ENCODE peak calls at places on chromosome 9, in six cellular contexts. C is choroid plexus epithelial cell, X is adrenal gland, T is BJ, W is psoas muscle, I is IMR-90. R is an unnamed sample.

GRCh38 chr9:117945286-117945685 is 241.1 kb downstream of the TLR4 start:
- DNase-seq in W (no peak), C (no peak), I (no peak), X (no peak), T (no peak), R (no peak)

GRCh38 chr9:37031081-37031480 is 3.0 kb downstream of the PAX5 start:
- DNase-seq in X (no peak), W (no peak), I (no peak), C (no peak), T (no peak), R (no peak)

GRCh38 chr9:127987103-127987614 is 6.4 kb upstream of the EEIG1 start:
- DNase-seq in T (no peak), I (no peak), C (no peak), X (peak), W (peak), R (peak)

GRCh38 chr9:131190191-131190590 is 64.8 kb downstream of the NUP214 start:
- DNase-seq in W (no peak), T (no peak), I (no peak), X (no peak), C (no peak), R (no peak)

GRCh38 chr9:109880276-109881169 is 100.5 kb downstream of the PALM2AKAP2 start:
- DNase-seq in X (no peak), W (no peak), I (peak), T (no peak), C (peak), R (peak)

GRCh38 chr9:20941177-20941690 is 90.2 kb downstream of the HACD4 start:
- DNase-seq in X (peak), C (peak), T (no peak), W (no peak), I (peak), R (peak)

GRCh38 chr9:38689678-38690077 is 30.3 kb downstream of the FAM240B start:
- DNase-seq in C (peak), T (no peak), I (peak), X (no peak), W (no peak), R (peak)

GRCh38 chr9:36144322-36145206 is 8.0 kb downstream of the GLIPR2 start:
- DNase-seq in C (no peak), I (no peak), W (no peak), X (no peak), T (no peak), R (no peak)

GRCh38 chr9:129290606-129291005 is 112.5 kb upstream of the IER5L start:
- DNase-seq in C (no peak), T (no peak), X (no peak), W (no peak), I (no peak), R (no peak)

GRCh38 chr9:134283111-134283515 is 43.1 kb upstream of the RXRA start:
- DNase-seq in W (peak), X (peak), T (peak), C (peak), I (peak), R (peak)

GRCh38 chr9:84874583-84874982 is 205.1 kb downstream of the NTRK2 start:
- DNase-seq in I (no peak), W (no peak), C (no peak), X (no peak), T (no peak), R (no peak)

GRCh38 chr9:111597852-111598729 is 1.4 kb downstream of the PTGR1 start:
- DNase-seq in X (peak), T (peak), I (peak), C (peak), W (peak), R (peak)

GRCh38 chr9:99666571-99666970 is 155.1 kb upstream of the NR4A3 start:
- DNase-seq in I (no peak), W (no peak), C (peak), T (no peak), X (peak), R (peak)

GRCh38 chr9:84668204-84669007 is 1.1 kb upstream of the NTRK2 start:
- DNase-seq in I (peak), C (peak), X (peak), T (peak), W (peak), R (peak)

GRCh38 chr9:130707225-130707976 is 13.8 kb downstream of the EXOSC2 start:
- DNase-seq in T (no peak), C (peak), X (peak), W (peak), I (peak), R (peak)

GRCh38 chr9:89553451-89554020 is 51.3 kb upstream of the GADD45G start:
- DNase-seq in I (no peak), T (no peak), X (no peak), C (no peak), W (no peak), R (no peak)

GRCh38 chr9:92970467-92970923 is 23.2 kb downstream of the FGD3 start:
- DNase-seq in I (peak), T (no peak), W (no peak), X (no peak), C (peak), R (no peak)

GRCh38 chr9:34653131-34653530 is 1.1 kb downstream of the IL11RA start:
- DNase-seq in C (peak), W (no peak), T (no peak), I (peak), X (no peak), R (no peak)

GRCh38 chr9:111992523-111992922 is 95.9 kb downstream of the UGCG start:
- DNase-seq in T (no peak), C (peak), I (peak), X (no peak), W (no peak), R (peak)

GRCh38 chr9:100108572-100108971 is 9.5 kb downstream of the INVS start:
- DNase-seq in T (no peak), W (no peak), I (no peak), C (peak), X (no peak), R (peak)

GRCh38 chr9:8845376-8845775 is 1045.8 kb upstream of the DMAC1 start:
- DNase-seq in W (no peak), T (no peak), X (no peak), I (no peak), C (no peak), R (no peak)

GRCh38 chr9:78826521-78826920 is 529.6 kb downstream of the PSAT1 start:
- DNase-seq in C (no peak), W (no peak), I (no peak), T (no peak), X (no peak), R (no peak)

GRCh38 chr9:21591221-21592062 is 109.3 kb upstream of the IFNE start:
- DNase-seq in X (peak), T (peak), W (peak), C (peak), I (peak), R (peak)

GRCh38 chr9:124296094-124296493 is 38.3 kb downstream of the NEK6 start:
- DNase-seq in T (no peak), W (no peak), C (no peak), I (no peak), X (no peak), R (no peak)

GRCh38 chr9:123423036-123423640 is 67.1 kb downstream of the CRB2 start:
- DNase-seq in W (no peak), X (no peak), T (no peak), I (no peak), C (no peak), R (no peak)

GRCh38 chr9:84819446-84819845 is 149.9 kb downstream of the NTRK2 start:
- DNase-seq in W (no peak), I (no peak), X (no peak), T (no peak), C (no peak), R (no peak)

GRCh38 chr9:20786807-20787206 is 102.7 kb downstream of the FOCAD start:
- DNase-seq in I (no peak), W (no peak), C (no peak), T (no peak), X (no peak), R (no peak)

GRCh38 chr9:72362680-72363139 is 2.3 kb downstream of the ZFAND5 start:
- DNase-seq in W (peak), C (peak), T (no peak), X (peak), I (peak), R (peak)

GRCh38 chr9:94937214-94937903 is 210.9 kb downstream of the AOPEP start:
- DNase-seq in X (no peak), C (peak), W (no peak), I (peak), T (peak), R (peak)

GRCh38 chr9:90001756-90002155 is 396.9 kb downstream of the GADD45G start:
- DNase-seq in T (no peak), I (no peak), C (no peak), W (no peak), X (no peak), R (no peak)

GRCh38 chr9:134986957-134987356 is 69.2 kb upstream of the FCN1 start:
- DNase-seq in I (no peak), C (no peak), W (no peak), T (no peak), X (no peak), R (no peak)

GRCh38 chr9:16653491-16654407 is 216.7 kb downstream of the BNC2 start:
- DNase-seq in W (peak), C (peak), X (peak), I (no peak), T (no peak), R (no peak)

GRCh38 chr9:114908796-114909448 is 21.5 kb downstream of the TNFSF8 start:
- DNase-seq in C (no peak), I (peak), X (peak), W (no peak), T (no peak), R (no peak)

GRCh38 chr9:114910541-114910940 is 19.9 kb downstream of the TNFSF8 start:
- DNase-seq in X (no peak), W (no peak), I (no peak), C (no peak), T (no peak), R (no peak)

GRCh38 chr9:114909657-114910056 is 20.7 kb downstream of the TNFSF8 start:
- DNase-seq in W (no peak), I (no peak), T (no peak), X (no peak), C (no peak), R (no peak)

GRCh38 chr9:114906922-114907571 is 23.3 kb downstream of the TNFSF8 start:
- DNase-seq in W (no peak), I (peak), T (no peak), C (peak), X (peak), R (peak)

GRCh38 chr9:114908104-114908621 is 22.2 kb downstream of the TNFSF8 start:
- DNase-seq in C (no peak), I (peak), W (no peak), T (peak), X (no peak), R (peak)
- H3K4me3 ChIP-seq in C (no peak), I (no peak), W (no peak), T (no peak), X (no peak), R (no peak)

DNA sequence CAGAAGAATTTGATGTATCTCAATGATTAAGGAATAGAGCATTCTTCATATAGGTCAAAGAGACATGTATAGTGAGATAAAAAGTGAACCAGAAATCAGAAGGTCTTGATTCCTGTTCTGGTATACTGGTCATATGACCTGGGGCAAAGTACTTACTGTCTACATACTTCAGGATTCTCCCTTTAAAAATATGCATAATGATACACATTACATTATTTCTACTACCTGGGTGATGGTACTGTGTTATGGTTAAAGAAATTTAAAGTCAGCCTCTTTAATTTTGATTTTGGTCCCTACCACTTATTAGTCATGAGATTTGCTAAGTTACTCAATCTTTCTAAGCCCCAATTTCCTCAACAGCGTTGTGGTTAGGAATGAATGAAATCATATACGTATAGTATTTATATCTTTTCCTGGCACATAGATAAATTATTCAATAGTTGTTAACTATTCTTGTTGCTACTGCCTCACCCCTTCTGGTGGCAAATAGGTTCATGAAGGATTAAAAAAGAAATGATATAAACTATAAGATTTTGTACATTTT is 984.1 kb downstream of the TLE4 start:
- DNase-seq in W (no peak), I (peak), C (peak), T (no peak), X (no peak), R (no peak)
- TF ChIP-seq CTCF in W (no peak), I (no peak), C (no peak), T (no peak), X (no peak), R (no peak)

DNA sequence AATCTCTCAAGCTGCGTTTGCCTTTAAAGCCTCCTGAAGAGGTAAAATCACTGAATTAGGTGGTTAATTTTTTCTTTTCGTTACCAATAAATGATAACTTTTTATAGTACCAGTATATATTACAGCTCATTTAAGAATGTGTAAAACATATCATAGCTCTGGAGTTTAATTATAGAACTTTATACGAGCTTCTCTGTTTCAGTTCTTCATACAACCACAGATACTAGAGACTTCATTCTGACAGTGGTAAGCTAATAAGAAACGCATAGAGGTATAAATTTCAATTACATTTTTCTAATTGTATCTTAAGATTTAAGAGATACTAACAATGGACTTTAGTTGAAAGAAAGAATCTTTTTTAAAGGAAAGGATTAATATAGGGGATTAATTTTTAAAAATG is 73.9 kb downstream of the PBX3 start:
- DNase-seq in X (no peak), T (no peak), W (no peak), I (no peak), C (no peak), R (no peak)
- H3K4me3 ChIP-seq in X (no peak), T (no peak), W (peak), I (no peak), C (no peak), R (no peak)

GRCh38 chr9:31140316-31140715 is 1244.1 kb upstream of the ACO1 start:
- DNase-seq in T (no peak), W (no peak), X (no peak), C (peak), I (no peak), R (peak)
- TF ChIP-seq CTCF in T (peak), W (no peak), X (peak), C (peak), I (peak), R (peak)

GRCh38 chr9:136825295-136826187 is 16.7 kb upstream of the AJM1 start:
- DNase-seq in X (peak), T (no peak), I (no peak), C (no peak), W (no peak), R (no peak)
- H3K4me3 ChIP-seq in X (no peak), T (no peak), I (no peak), C (no peak), W (no peak), R (no peak)